ENCODE peak calls at places on chromosomes 12 and 14, in four cellular contexts. E is GM23248, P is fibroblast of lung, C is GM23338. W is an unnamed sample.

GRCh38 chr14:65623759-65624158 is 211.2 kb downstream of the FUT8 start:
- DNase-seq in E (no peak), P (no peak), C (no peak), W (no peak)

GRCh38 chr12:124463341-124463861 is 104.0 kb downstream of the NCOR2 start:
- DNase-seq in E (no peak), P (no peak), C (no peak), W (no peak)

GRCh38 chr14:57578427-57579220 is 85.0 kb upstream of the CCDC198 start:
- DNase-seq in E (no peak), P (no peak), C (no peak), W (no peak)

GRCh38 chr12:25769076-25769945 is 189.2 kb upstream of the RASSF8 start:
- DNase-seq in E (peak), P (peak), C (no peak), W (peak)

GRCh38 chr12:503111-503761 is 43.5 kb downstream of the B4GALNT3 start:
- DNase-seq in E (no peak), P (peak), C (no peak), W (peak)

GRCh38 chr12:88729196-88729595 is 148.9 kb upstream of the KITLG start:
- DNase-seq in E (no peak), P (no peak), C (no peak), W (no peak)

GRCh38 chr12:84874125-84874824 is 38.3 kb downstream of the SLC6A15 start:
- DNase-seq in E (peak), P (peak), C (peak), W (peak)

GRCh38 chr14:91114079-91115065 is 499 bp downstream of the DGLUCY start:
- DNase-seq in E (peak), P (peak), C (peak), W (peak)

GRCh38 chr14:104348741-104349140 is 210.4 kb downstream of the KIF26A start:
- DNase-seq in E (no peak), P (no peak), C (no peak), W (no peak)

GRCh38 chr12:70555081-70555480 is 82.1 kb downstream of the PTPRB start:
- DNase-seq in E (no peak), P (no peak), C (peak), W (no peak)

GRCh38 chr14:41047763-41048162 is 558.9 kb upstream of the LRFN5 start:
- DNase-seq in E (no peak), P (no peak), C (no peak), W (no peak)

GRCh38 chr12:108975024-108975593 is 45.8 kb downstream of the SVOP start:
- DNase-seq in E (no peak), P (peak), C (no peak), W (no peak)

GRCh38 chr12:124030510-124030909 is 57.5 kb downstream of the ZNF664 start:
- DNase-seq in E (peak), P (peak), C (peak), W (peak)

GRCh38 chr12:5383961-5384360 is 47.9 kb upstream of the NTF3 start:
- DNase-seq in E (no peak), P (no peak), C (no peak), W (no peak)

GRCh38 chr12:116425256-116426193 is 133.7 kb upstream of the MAP1LC3B2 start:
- DNase-seq in E (no peak), P (no peak), C (no peak), W (no peak)

GRCh38 chr12:42332301-42332894 is 6.4 kb downstream of the PPHLN1 start:
- DNase-seq in E (peak), P (peak), C (peak), W (peak)

GRCh38 chr12:12439636-12440035 is 82.8 kb downstream of the BORCS5 start:
- DNase-seq in E (peak), P (peak), C (no peak), W (peak)

GRCh38 chr14:103504991-103505565 is 17.6 kb downstream of the CKB start:
- DNase-seq in E (peak), P (no peak), C (peak), W (peak)

GRCh38 chr12:77640356-77640755 is 190.3 kb upstream of the NAV3 start:
- DNase-seq in E (no peak), P (no peak), C (no peak), W (no peak)

GRCh38 chr12:3965096-3965495 is 91.9 kb upstream of the PARP11 start:
- DNase-seq in E (no peak), P (no peak), C (no peak), W (no peak)

GRCh38 chr14:44962573-44963528 is 861 bp downstream of the TOGARAM1 start:
- DNase-seq in E (peak), P (peak), C (peak), W (peak)

GRCh38 chr12:109452489-109452888 is 24.6 kb downstream of the KCTD10 start:
- DNase-seq in E (peak), P (no peak), C (no peak), W (no peak)

GRCh38 chr14:92969470-92970232 is 46.7 kb downstream of the CHGA start:
- DNase-seq in E (no peak), P (no peak), C (no peak), W (no peak)

DNA sequence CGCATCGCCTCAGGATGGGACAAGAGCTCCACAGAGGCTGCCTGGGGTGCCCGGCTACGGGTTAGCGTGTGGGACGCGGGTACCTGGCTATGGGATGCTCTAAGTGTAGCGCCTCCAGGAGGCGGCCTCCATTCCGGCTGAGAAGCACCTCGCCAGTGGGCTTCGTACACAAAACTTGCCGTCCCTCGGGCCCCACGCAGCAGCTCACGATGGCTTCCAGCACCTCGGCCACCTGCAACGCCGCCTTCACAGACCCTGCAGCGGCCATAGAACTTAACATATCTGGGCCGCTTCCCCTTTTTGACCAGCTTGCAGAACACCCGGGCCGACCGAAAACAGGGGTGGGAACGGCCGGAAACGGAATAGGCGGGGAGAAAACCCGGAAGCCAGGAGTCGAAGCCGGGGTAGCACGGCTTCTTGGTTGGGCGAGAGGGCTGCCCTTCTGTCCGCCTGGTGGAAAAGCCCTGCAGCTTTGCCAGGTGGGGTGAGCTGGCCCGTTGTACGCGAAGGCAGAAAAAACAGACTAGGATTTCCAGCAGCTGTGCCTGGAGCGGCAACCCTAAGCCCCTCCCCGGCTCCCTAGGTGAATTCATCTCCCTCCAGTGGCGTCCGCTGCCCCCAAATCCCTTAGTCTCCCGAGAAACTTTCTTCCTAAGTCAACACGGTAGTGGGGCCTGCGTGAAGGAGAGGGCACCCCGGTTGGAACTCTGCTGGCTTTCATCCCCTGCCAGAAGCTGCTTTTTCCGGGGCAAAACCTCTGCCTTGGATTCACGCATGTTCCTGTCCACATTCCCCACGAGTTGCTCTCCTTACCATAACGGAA is at the start of gene BBS10:
- DNase-seq in E (peak), P (peak), C (peak), W (peak)
- H2AFZ ChIP-seq in E (peak), P (peak), C (peak), W (peak)

DNA sequence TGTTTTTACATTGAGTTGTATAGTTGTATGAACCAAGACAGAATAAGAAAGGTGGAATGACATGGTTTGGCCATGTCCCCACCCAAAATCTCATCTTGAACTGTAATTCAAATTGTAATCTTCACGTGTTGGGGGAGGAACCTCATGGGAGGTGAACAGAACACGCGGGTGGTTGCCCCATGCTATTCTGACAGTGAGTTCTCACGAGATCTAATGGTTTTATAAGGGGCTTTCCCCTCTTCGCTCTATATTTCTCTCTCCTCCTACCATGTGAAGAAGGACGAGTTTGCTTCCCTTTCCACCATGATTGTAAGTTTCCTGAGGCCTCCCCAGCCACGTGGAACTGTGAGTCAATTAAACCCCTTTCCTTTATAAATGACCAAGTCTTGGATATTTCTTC is 25.3 kb downstream of the DDHD1 start:
- DNase-seq in E (no peak), P (no peak), C (no peak), W (no peak)
- H3K4me3 ChIP-seq in E (no peak), P (no peak), C (no peak), W (no peak)

DNA sequence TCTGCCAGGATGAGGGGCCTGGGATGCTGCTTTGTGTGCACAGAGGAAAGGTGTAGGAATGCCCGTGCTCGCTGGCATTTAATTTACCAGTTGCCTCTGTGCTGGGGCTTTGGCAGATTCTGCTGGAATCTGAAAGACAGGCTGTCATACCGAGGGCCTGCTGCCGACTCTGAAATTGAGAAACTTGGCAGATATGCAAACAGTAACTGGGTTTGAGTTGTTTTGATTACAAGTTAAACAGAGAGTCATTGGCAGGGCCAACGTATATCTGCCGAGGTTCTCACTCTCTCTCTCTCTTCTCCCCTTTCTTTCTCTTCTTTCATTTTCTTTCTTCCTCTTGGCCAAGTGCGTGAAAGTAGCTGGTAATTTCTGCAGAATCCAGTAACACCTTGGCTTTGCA is 618.7 kb downstream of the VRK1 start:
- DNase-seq in E (no peak), P (no peak), C (no peak), W (no peak)
- H2AFZ ChIP-seq in E (no peak), P (no peak), C (peak), W (no peak)

GRCh38 chr14:94025720-94026119 is 420 bp upstream of the OTUB2 start:
- DNase-seq in E (peak), P (peak), C (no peak), W (no peak)
- H3K4me3 ChIP-seq in E (peak), P (no peak), C (peak), W (no peak)

GRCh38 chr12:53988519-53989226 is 3.7 kb downstream of the HOXC10 start:
- DNase-seq in E (no peak), P (no peak), C (no peak), W (no peak)

GRCh38 chr12:53992377-53992776 is 7.4 kb downstream of the HOXC10 start:
- DNase-seq in E (no peak), P (no peak), C (no peak), W (no peak)

GRCh38 chr12:53989227-53990113 is 4.5 kb downstream of the HOXC10 start:
- DNase-seq in E (peak), P (no peak), C (peak), W (peak)

GRCh38 chr12:53991077-53991460 is 6.1 kb downstream of the HOXC10 start:
- DNase-seq in E (peak), P (no peak), C (no peak), W (no peak)

DNA sequence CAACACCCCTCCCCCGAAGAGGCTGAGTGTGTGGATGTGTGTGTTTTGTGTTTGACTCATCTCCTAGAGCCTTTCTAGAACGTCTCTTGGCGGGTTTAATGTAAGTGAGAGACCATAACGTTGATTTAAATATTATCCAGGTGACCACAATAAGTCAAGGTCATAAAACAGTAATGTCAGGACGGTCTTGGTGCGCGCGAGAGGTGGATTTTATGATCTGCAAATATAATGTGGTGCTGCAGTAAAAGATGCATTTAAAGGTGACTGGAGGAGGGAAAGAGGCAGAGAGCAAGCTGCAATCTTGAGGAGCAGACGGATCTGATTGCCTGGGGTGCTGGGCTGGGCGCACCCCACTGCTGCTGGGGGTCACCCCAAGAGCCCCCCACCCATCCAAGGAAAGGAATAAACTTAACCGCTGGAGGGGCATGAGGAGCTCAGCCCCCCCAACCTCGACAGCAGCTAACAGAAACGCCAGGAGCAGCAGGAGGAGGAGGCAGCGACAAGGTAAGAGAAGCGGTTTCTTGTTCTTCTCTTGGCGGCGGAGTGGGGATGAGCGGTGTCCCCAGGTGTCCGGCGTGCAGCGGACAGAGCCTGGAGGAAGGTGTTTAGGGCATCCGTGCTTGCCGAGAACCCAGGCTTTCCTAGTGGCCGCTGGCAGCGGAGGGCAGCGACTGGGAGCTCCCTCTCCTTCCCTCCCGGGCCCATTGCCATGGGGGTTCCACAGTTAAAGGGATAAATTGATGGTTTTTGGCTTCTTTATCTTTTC is 5.5 kb downstream of the HOXC10 start:
- DNase-seq in E (peak), P (no peak), C (peak), W (no peak)
- H2AFZ ChIP-seq in E (peak), P (no peak), C (no peak), W (no peak)

DNA sequence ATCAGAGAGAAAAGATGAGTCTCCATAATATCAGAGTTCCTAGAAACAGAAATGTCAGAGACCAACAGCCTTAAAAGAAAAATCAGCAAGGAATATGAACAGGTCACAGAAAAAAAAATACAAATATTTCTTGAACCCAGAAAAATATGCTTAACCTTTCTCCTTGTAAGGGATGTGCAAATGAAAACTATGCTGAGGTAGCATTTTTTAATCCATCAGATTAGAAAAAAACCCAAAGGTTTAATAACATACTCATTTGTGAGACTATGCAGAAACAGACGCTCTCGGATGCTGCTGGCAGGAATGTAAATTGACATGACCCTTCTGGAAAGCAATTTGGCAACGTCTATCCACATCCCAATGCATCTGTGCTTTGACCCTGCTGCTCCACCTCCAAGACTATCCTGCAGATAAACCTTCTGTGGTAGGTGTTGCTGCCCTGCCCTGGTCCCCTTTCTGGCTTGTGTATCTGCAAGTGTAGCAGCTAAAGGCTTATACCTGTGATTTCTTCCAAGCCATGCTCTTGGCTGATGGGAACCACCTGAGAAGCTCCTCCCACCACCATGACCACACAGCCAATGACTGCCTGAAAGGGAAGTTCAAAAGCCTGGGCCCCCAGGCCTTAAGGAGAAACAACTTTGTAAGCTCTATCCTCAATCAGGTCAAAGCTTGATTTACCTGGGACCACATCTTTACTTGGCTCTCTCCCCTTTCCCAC is 49.4 kb downstream of the LTBP2 start:
- DNase-seq in E (no peak), P (no peak), C (peak), W (peak)
- H3K4me3 ChIP-seq in E (no peak), P (no peak), C (no peak), W (no peak)

GRCh38 chr14:53227154-53227718 is 74.1 kb upstream of the DDHD1 start:
- DNase-seq in E (no peak), P (no peak), C (no peak), W (no peak)

GRCh38 chr14:53231166-53231565 is 78.0 kb upstream of the DDHD1 start:
- DNase-seq in E (no peak), P (no peak), C (no peak), W (peak)

GRCh38 chr14:53228966-53229365 is 75.8 kb upstream of the DDHD1 start:
- DNase-seq in E (no peak), P (no peak), C (no peak), W (no peak)

DNA sequence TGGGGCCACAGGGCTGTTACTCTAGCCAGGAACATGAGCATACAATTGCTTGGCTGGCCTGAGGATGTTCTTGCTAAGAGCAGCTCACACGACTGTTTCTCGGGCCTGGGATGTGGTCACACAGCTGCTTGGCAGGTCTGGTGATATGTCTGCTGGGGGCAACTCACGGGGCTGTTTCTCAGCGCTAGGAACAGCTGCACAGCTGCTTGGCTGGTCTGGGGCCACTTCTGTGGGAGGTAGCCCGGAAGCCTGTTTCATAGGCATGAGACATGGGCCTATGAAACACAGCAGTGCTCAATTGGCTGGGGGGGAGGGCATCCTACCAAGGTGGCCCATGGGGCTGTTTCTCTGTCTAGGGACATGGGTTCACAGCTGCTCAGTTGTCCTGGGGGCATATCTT is 73.4 kb upstream of the DDHD1 start:
- DNase-seq in E (no peak), P (peak), C (no peak), W (no peak)
- H2AFZ ChIP-seq in E (no peak), P (no peak), C (no peak), W (no peak)

DNA sequence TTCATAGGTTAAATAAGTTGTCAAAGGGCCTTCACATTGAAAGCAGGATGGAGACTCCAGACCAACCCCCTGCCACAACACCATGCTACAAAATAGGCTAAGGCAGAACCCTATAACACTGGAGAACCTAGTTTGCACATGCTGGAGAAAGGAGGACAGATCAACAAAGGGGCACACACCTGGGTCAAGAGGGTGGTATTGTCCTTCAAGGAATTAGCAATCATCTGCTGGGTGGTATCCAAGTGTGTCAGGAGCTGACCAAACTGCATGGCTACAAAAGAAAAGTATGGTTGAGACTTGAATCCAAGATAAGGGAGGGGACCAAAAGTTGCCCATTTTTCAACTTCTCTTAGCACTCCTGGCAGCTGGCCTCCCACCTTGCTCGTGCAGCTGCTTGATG is 9.2 kb downstream of the MBD6 start:
- DNase-seq in E (no peak), P (no peak), C (no peak), W (no peak)
- H3K4me3 ChIP-seq in E (no peak), P (no peak), C (no peak), W (no peak)